ENCODE peak calls at places on chromosomes 5 and 9, in four cellular contexts. U, G, R and S are unnamed samples. For H3K4me1, the result is how much of the 10 kb centered on the place peaks cover.

GRCh38 chr9:36336511-36336910 is 63.6 kb downstream of the RNF38 start:
- DNase-seq in U (no peak), R (no peak), G (no peak), S (no peak)

GRCh38 chr5:97142521-97143254 is at the start of gene LIX1:
- DNase-seq in R (peak), U (no peak), G (peak), S (no peak)

GRCh38 chr9:95182854-95183563 is 134.5 kb downstream of the FANCC start:
- DNase-seq in U (no peak), R (peak), G (no peak), S (no peak)

GRCh38 chr5:173554989-173555705 is 61.3 kb downstream of the BOD1 start:
- DNase-seq in G (no peak), R (peak), U (no peak), S (no peak)

GRCh38 chr5:159463590-159464321 is 133.5 kb upstream of the IL12B start:
- DNase-seq in U (no peak), R (peak), G (no peak), S (no peak)

GRCh38 chr5:58015175-58015574 is 444.7 kb downstream of the PLK2 start:
- DNase-seq in U (no peak), G (no peak), R (no peak), S (no peak)

GRCh38 chr5:17042041-17042440 is 106.0 kb upstream of the MYO10 start:
- DNase-seq in R (no peak), U (no peak), G (no peak), S (no peak)

GRCh38 chr9:109017493-109017892 is 4.2 kb upstream of the CTNNAL1 start:
- DNase-seq in R (no peak), G (no peak), U (no peak), S (no peak)

GRCh38 chr5:171521219-171521633 is 101.8 kb downstream of the FGF18 start:
- DNase-seq in U (peak), R (no peak), G (no peak), S (no peak)

GRCh38 chr5:94174748-94175411 is 433.5 kb upstream of the POU5F2 start:
- DNase-seq in R (no peak), G (no peak), U (no peak), S (no peak)

GRCh38 chr5:52684056-52684455 is 103.7 kb upstream of the ITGA1 start:
- DNase-seq in R (no peak), G (no peak), U (no peak), S (no peak)

GRCh38 chr9:5042661-5043178 is 57.6 kb downstream of the JAK2 start:
- DNase-seq in G (no peak), U (no peak), R (no peak), S (no peak)

GRCh38 chr5:168611163-168611562 is 32.0 kb upstream of the PANK3 start:
- DNase-seq in R (no peak), U (no peak), G (no peak), S (no peak)

GRCh38 chr9:137951597-137952490 is 74.3 kb downstream of the CACNA1B start:
- DNase-seq in U (no peak), G (no peak), R (no peak), S (no peak)

GRCh38 chr5:109485030-109485429 is 75.3 kb upstream of the PJA2 start:
- DNase-seq in U (no peak), R (peak), G (peak), S (no peak)

GRCh38 chr5:43729846-43730478 is 127.0 kb downstream of the NNT start:
- DNase-seq in G (peak), U (peak), R (peak), S (no peak)

GRCh38 chr9:87657190-87657589 is 68.7 kb upstream of the CTSL start:
- DNase-seq in U (no peak), R (no peak), G (peak), S (no peak)

GRCh38 chr5:18745988-18746615 is 1111.8 kb downstream of the TAF11L14 start:
- DNase-seq in G (peak), R (peak), U (no peak), S (peak)

GRCh38 chr9:19231126-19232035 is 888 bp downstream of the DENND4C start:
- DNase-seq in R (no peak), G (peak), U (no peak), S (no peak)

GRCh38 chr9:16133032-16133431 is 580.2 kb downstream of the CCDC171 start:
- DNase-seq in R (no peak), G (no peak), U (no peak), S (no peak)

GRCh38 chr5:39257554-39257953 is 38.2 kb upstream of the FYB1 start:
- DNase-seq in U (no peak), R (peak), G (no peak), S (no peak)

GRCh38 chr9:82988488-82988887 is 74.5 kb downstream of the RASEF start:
- DNase-seq in G (no peak), R (no peak), U (no peak), S (no peak)

GRCh38 chr9:113522419-113522818 is 58.9 kb downstream of the RGS3 start:
- DNase-seq in U (no peak), G (no peak), R (no peak), S (no peak)

GRCh38 chr9:113524460-113524859 is 60.9 kb downstream of the RGS3 start:
- DNase-seq in G (no peak), U (no peak), R (no peak), S (no peak)

GRCh38 chr9:113522858-113523257 is 59.3 kb downstream of the RGS3 start:
- DNase-seq in U (no peak), R (no peak), G (no peak), S (no peak)

GRCh38 chr9:113525208-113525607 is 61.7 kb downstream of the RGS3 start:
- DNase-seq in U (no peak), R (no peak), G (no peak), S (no peak)

DNA sequence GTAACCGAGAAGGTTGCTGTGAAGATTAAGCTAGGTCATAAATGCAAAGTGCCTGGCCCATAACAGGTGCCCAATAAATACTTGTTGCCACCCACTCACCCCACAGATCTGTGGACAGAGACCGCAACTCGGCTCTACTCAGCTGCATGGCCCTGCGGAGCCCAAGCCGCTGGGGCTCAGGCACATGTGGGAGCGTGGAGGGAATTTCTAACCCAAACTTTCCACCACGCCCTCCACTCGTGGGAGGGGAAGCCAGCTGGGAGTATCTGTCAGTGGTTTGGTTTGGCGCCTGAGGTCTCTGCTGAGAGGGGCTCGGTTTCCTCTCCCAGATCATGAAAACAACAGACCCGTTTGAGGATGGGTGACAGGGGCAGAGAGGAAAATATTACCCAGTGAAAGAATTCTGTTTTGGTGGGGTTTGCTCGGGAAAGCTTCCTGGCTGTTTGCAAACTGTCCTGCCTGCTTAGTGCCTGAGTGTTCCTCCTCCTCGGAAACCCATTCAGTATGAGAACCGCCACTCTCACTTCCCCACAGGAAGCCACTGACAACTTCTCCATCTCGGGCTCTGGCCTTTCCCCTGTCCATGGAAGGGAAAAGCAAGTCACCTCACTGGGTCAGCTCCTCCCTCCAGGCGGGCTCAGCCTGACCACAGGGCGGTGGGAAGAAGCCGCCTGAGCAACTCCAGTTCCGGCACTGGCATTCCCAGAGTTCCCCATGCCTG is 60.1 kb downstream of the RGS3 start:
- DNase-seq in R (no peak), U (no peak), G (no peak), S (no peak)
- TF ChIP-seq TCF7L2 in R (no peak), U (no peak), G (no peak), S (no peak)

GRCh38 chr5:64861281-64861680 is 92.6 kb downstream of the CWC27 start:
- DNase-seq in U (no peak), G (no peak), R (no peak), S (no peak)

GRCh38 chr5:64864171-64864570 is 95.4 kb downstream of the CWC27 start:
- DNase-seq in G (no peak), R (no peak), U (no peak), S (no peak)

GRCh38 chr5:64859881-64860280 is 91.2 kb downstream of the CWC27 start:
- DNase-seq in G (no peak), R (no peak), U (no peak), S (no peak)

GRCh38 chr5:64869419-64869818 is 100.7 kb downstream of the CWC27 start:
- DNase-seq in U (peak), G (peak), R (no peak), S (no peak)

DNA sequence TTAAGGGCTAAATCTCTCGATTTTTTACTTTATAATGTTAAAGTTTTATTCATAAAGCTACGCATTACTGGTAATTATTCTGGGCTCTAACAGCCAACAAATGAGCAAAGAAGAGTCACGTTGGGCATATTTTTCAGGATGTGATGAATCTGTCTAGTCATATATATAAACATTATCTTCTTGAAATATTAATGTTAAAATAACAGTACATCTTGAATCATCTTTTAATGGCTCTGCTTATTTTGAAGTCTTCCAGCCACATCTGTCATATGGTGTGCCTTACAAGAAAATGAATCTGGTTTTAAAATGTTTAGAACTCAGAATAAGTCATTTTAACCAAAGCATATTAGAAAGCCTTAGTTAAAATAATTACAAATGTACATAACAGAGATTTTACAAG is 96.9 kb downstream of the CWC27 start:
- DNase-seq in G (no peak), U (no peak), R (no peak), S (no peak)
- TF ChIP-seq SIN3A in G (no peak), U (no peak), R (no peak), S (no peak)

GRCh38 chr5:127699416-127699815 is 3.8 kb upstream of the CCDC192 start:
- DNase-seq in U (no peak), G (no peak), R (no peak), S (no peak)

GRCh38 chr5:127705120-127705892 is 2.1 kb downstream of the CCDC192 start:
- DNase-seq in U (peak), R (no peak), G (peak), S (no peak)

GRCh38 chr5:127700237-127700766 is 2.9 kb upstream of the CCDC192 start:
- DNase-seq in U (no peak), R (no peak), G (no peak), S (no peak)

GRCh38 chr5:127702913-127703575 is at the start of gene CCDC192:
- DNase-seq in U (no peak), R (no peak), G (no peak), S (no peak)

DNA sequence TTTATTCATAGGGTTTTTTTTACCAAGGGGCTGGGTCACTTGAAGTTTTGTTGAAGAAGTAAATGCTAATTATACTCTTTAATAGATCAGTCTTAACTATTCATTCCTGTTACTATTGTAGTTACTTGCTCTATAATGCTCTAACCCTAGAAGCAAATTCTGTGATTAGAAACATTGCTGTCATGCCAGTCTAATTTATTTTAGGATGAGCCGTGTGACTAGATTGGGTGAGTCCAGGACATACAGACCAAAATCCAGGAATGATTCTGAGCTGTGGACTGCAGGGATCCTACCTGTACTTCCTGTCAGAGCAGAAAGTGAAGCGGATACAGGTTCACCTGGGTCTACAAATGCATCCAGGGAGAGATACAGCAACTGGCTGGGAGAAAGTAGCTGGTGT is 757 bp upstream of the CCDC192 start:
- DNase-seq in U (no peak), R (no peak), G (no peak), S (no peak)
- H3K4me1 ChIP-seq in U (under half), R (under half), G (under half), S (under half)

GRCh38 chr5:82356808-82357671 is 78.9 kb upstream of the RPS23 start:
- DNase-seq in G (peak), R (peak), U (peak), S (peak)
- TF ChIP-seq TCF7L2 in G (no peak), R (peak), U (peak), S (no peak)

DNA sequence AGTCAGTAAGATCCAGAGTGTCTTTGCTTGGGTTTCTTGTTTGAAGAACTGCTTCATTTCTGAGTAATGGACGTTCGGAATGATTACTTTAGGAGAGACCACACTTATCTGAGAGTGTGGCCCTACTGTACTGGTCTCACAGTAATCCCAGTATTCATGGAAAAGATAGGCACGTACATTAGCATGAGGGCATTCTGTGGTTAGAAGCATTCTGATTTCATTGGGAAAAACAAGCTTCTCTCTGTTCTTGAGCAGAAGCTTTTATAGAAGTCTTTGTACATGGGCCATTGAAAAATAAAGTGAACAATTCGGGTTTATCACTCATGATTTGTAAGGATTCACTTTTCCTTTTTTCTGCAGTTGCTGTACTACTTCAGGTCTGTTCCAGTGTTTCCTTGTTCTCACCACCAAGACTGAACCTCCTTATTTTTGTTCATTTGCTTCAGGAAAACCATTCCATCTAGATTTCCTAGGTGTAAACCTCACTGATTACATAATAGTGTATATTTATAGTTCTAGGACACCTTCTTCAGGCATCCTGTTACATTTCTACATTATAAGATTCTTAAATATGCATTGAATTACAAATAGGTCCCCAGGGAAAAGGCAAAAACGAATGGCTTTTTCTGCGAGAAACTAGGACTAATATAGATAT is 10.1 kb downstream of the TGFBR1 start:
- DNase-seq in R (no peak), U (no peak), G (no peak), S (no peak)
- TF ChIP-seq SIN3A in R (no peak), U (no peak), G (no peak), S (no peak)

DNA sequence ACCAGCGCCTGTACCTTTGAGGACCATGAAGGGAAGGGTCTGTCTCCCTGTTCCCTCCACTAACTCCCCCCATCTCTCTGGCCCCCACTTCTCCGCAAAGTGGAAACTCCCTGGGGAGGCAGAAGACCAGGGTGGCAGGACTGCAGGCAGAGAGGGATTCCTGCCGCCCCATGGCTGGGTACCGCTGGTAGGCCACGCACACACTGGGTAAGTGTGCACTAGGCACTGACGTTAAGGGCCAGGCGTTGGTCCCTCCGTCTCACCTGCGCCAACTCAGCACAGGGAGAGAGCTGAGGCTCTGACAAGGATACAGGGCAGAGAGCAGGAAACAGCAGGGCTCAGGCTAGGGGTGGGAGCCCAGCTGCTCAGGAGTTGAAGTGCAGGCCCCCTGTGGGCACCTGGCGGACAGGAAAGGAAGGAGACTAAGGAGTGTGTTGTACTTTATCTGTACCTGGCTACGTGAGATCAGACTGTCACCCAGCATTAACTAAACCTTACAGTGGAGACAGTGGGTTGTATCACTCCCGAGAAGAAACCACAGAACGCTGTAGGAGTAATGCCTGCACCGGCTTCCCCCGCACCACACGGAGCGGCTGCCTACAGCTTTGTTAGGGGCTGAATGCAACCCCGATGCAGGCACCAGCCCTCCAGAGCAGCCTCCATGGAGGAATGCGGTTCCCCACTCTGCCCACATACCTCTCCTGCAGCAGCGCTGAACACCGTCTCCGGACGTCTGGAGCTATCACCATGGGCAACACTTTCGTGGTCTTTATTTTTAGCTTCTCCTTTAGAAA is 34.2 kb upstream of the CLPTM1L start:
- DNase-seq in G (no peak), U (no peak), R (no peak), S (no peak)
- H3K4me1 ChIP-seq in G (under half), U (under half), R (under half), S (under half)

GRCh38 chr9:99353408-99353807 is 131.3 kb downstream of the SEC61B start:
- DNase-seq in U (no peak), G (no peak), R (no peak), S (no peak)
- TF ChIP-seq TCF7L2 in U (no peak), G (no peak), R (no peak), S (no peak)